ENCODE peak calls at places on chromosomes 3 and 15, in four cellular contexts. One of them, this sample, is unnamed.

GRCh38 chr15:43954181-43954621 is 127.4 kb downstream of the WDR76 start:
- DNase-seq in gastrocnemius medialis: no peak
- DNase-seq in uterus: no peak
- DNase-seq in A172: peak
- DNase-seq in this sample: no peak

GRCh38 chr15:31930967-31931366 is 99.3 kb upstream of the CHRNA7 start:
- DNase-seq in A172: no peak
- DNase-seq in uterus: no peak
- DNase-seq in gastrocnemius medialis: no peak
- DNase-seq in this sample: no peak

GRCh38 chr3:31789429-31789828 is 191.6 kb downstream of the OSBPL10 start:
- DNase-seq in A172: no peak
- DNase-seq in uterus: no peak
- DNase-seq in gastrocnemius medialis: no peak
- DNase-seq in this sample: no peak

GRCh38 chr3:169664034-169664820 is 715 bp upstream of the MECOM start:
- DNase-seq in A172: no peak
- DNase-seq in gastrocnemius medialis: no peak
- DNase-seq in uterus: no peak
- DNase-seq in this sample: peak

GRCh38 chr15:68795298-68795848 is 25.3 kb downstream of the ANP32A start:
- DNase-seq in gastrocnemius medialis: peak
- DNase-seq in uterus: peak
- DNase-seq in A172: peak
- DNase-seq in this sample: no peak

GRCh38 chr15:36359286-36359685 is 220.1 kb upstream of the CDIN1 start:
- DNase-seq in gastrocnemius medialis: no peak
- DNase-seq in uterus: no peak
- DNase-seq in A172: peak
- DNase-seq in this sample: no peak

GRCh38 chr3:39915027-39915426 is 105.6 kb downstream of the MYRIP start:
- DNase-seq in A172: no peak
- DNase-seq in uterus: no peak
- DNase-seq in gastrocnemius medialis: no peak
- DNase-seq in this sample: no peak

GRCh38 chr3:50157821-50158556 is 2.9 kb downstream of the SEMA3F start:
- DNase-seq in uterus: no peak
- DNase-seq in A172: no peak
- DNase-seq in gastrocnemius medialis: no peak
- DNase-seq in this sample: no peak

GRCh38 chr3:25604107-25604805 is 60.5 kb downstream of the TOP2B start:
- DNase-seq in A172: peak
- DNase-seq in uterus: no peak
- DNase-seq in gastrocnemius medialis: no peak
- DNase-seq in this sample: peak

This sample was measured in PC-3.